ENCODE peak calls at places on chromosomes 1 and 21, in nine cellular contexts. One of them, this sample, is unnamed.
A peak's percentile ranks its signal among the peaks of the same experiment; 100 is the strongest.

GRCh38 chr1:197464039-197464438 is 196.0 kb downstream of the CRB1 start:
- DNase-seq in H4: no peak
- DNase-seq in brain microvascular endothelial cell: peak; percentile 17
- DNase-seq in CD8-positive, alpha-beta memory T cell: no peak
- DNase-seq in small intestine: no peak
- DNase-seq in memory B cell: no peak
- DNase-seq in lower leg skin: no peak
- DNase-seq in ovary: peak; percentile 59
- DNase-seq in myocyte: peak; percentile 57
- DNase-seq in this sample: no peak

GRCh38 chr1:150661156-150661555 is 31.7 kb upstream of the ENSA start:
- DNase-seq in myocyte: no peak
- DNase-seq in lower leg skin: no peak
- DNase-seq in small intestine: no peak
- DNase-seq in CD8-positive, alpha-beta memory T cell: no peak
- DNase-seq in ovary: no peak
- DNase-seq in brain microvascular endothelial cell: no peak
- DNase-seq in H4: no peak
- DNase-seq in memory B cell: no peak
- DNase-seq in this sample: no peak

GRCh38 chr21:31870472-31870871 is 2.3 kb upstream of the HUNK start:
- DNase-seq in CD8-positive, alpha-beta memory T cell: no peak
- DNase-seq in small intestine: no peak
- DNase-seq in memory B cell: no peak
- DNase-seq in myocyte: no peak
- DNase-seq in lower leg skin: peak; percentile 40
- DNase-seq in ovary: no peak
- DNase-seq in H4: no peak
- DNase-seq in brain microvascular endothelial cell: no peak
- DNase-seq in this sample: no peak

GRCh38 chr21:31744162-31744800 is 12.4 kb upstream of the SCAF4 start:
- DNase-seq in small intestine: no peak
- DNase-seq in brain microvascular endothelial cell: no peak
- DNase-seq in CD8-positive, alpha-beta memory T cell: no peak
- DNase-seq in ovary: no peak
- DNase-seq in H4: no peak
- DNase-seq in myocyte: no peak
- DNase-seq in memory B cell: no peak
- DNase-seq in lower leg skin: no peak
- DNase-seq in this sample: no peak

GRCh38 chr1:158943059-158943458 is 11.7 kb downstream of the PYHIN1 start:
- DNase-seq in myocyte: no peak
- DNase-seq in ovary: no peak
- DNase-seq in CD8-positive, alpha-beta memory T cell: no peak
- DNase-seq in H4: no peak
- DNase-seq in small intestine: no peak
- DNase-seq in memory B cell: no peak
- DNase-seq in lower leg skin: no peak
- DNase-seq in brain microvascular endothelial cell: no peak
- DNase-seq in this sample: no peak

GRCh38 chr1:200379431-200379755 is 30.4 kb downstream of the ZNF281 start:
- DNase-seq in H4: peak; percentile 41
- DNase-seq in memory B cell: no peak
- DNase-seq in brain microvascular endothelial cell: peak; percentile 88
- DNase-seq in myocyte: peak; percentile 40
- DNase-seq in small intestine: no peak
- DNase-seq in lower leg skin: no peak
- DNase-seq in CD8-positive, alpha-beta memory T cell: no peak
- DNase-seq in ovary: no peak
- DNase-seq in this sample: no peak

GRCh38 chr1:113434081-113434873 is 44.0 kb downstream of the MAGI3 start:
- DNase-seq in ovary: no peak
- DNase-seq in myocyte: peak; percentile 18
- DNase-seq in memory B cell: no peak
- DNase-seq in H4: no peak
- DNase-seq in lower leg skin: no peak
- DNase-seq in small intestine: peak; percentile 56
- DNase-seq in CD8-positive, alpha-beta memory T cell: no peak
- DNase-seq in brain microvascular endothelial cell: no peak
- DNase-seq in this sample: no peak

GRCh38 chr1:70874063-70874462 is 173.6 kb downstream of the PTGER3 start:
- DNase-seq in myocyte: no peak
- DNase-seq in brain microvascular endothelial cell: no peak
- DNase-seq in small intestine: no peak
- DNase-seq in lower leg skin: peak; percentile 86
- DNase-seq in CD8-positive, alpha-beta memory T cell: no peak
- DNase-seq in ovary: no peak
- DNase-seq in memory B cell: no peak
- DNase-seq in H4: peak; percentile 22
- DNase-seq in this sample: no peak

GRCh38 chr1:188822248-188822647 is 1655.4 kb downstream of the BRINP3 start:
- DNase-seq in myocyte: peak; percentile 3
- DNase-seq in ovary: no peak
- DNase-seq in H4: no peak
- DNase-seq in small intestine: no peak
- DNase-seq in memory B cell: no peak
- DNase-seq in CD8-positive, alpha-beta memory T cell: no peak
- DNase-seq in lower leg skin: no peak
- DNase-seq in brain microvascular endothelial cell: no peak
- DNase-seq in this sample: no peak

GRCh38 chr1:234398849-234399381 is 25.7 kb downstream of the COA6 start:
- DNase-seq in lower leg skin: no peak
- DNase-seq in CD8-positive, alpha-beta memory T cell: no peak
- DNase-seq in ovary: no peak
- DNase-seq in memory B cell: no peak
- DNase-seq in H4: peak; percentile 13
- DNase-seq in brain microvascular endothelial cell: no peak
- DNase-seq in small intestine: no peak
- DNase-seq in myocyte: peak; percentile 26
- DNase-seq in this sample: peak; percentile 5

GRCh38 chr1:21344098-21344749 is 54.0 kb upstream of the ECE1 start:
- DNase-seq in small intestine: no peak
- DNase-seq in memory B cell: no peak
- DNase-seq in CD8-positive, alpha-beta memory T cell: no peak
- DNase-seq in ovary: peak; percentile 60
- DNase-seq in lower leg skin: peak; percentile 89
- DNase-seq in myocyte: no peak
- DNase-seq in H4: no peak
- DNase-seq in brain microvascular endothelial cell: no peak
- DNase-seq in this sample: no peak